ENCODE peak calls at places on chromosomes 2 and 18, in nine cellular contexts. T is NCI-H1092; S is NAMALWA; M is fibroblast of lung; V is CD8-positive, alpha-beta memory T cell; K is substantia nigra; C is HAP-1; B is upper lobe of right lung; O is NCI-H1105 treated with DMSO at 0.1 percent for 48 hours. E is an unnamed sample.
A peak's percentile ranks its signal among the peaks of the same experiment; 100 is the strongest.

GRCh38 chr2:184620367-184620766 is 22.0 kb downstream of the ZNF804A start:
- DNase-seq in S (no peak), B (no peak), M (peak; percentile 45), T (no peak), K (no peak), V (no peak), C (no peak), O (no peak), E (no peak)

GRCh38 chr2:15836134-15836941 is 104.0 kb upstream of the MYCN start:
- DNase-seq in M (no peak), B (no peak), K (no peak), O (no peak), C (no peak), S (no peak), T (no peak), V (no peak), E (no peak)

GRCh38 chr18:5440297-5440696 is 103.5 kb downstream of the EPB41L3 start:
- DNase-seq in M (peak; percentile 53), B (no peak), S (peak; percentile 65), T (no peak), V (no peak), K (no peak), O (no peak), C (no peak), E (no peak)

GRCh38 chr2:157216421-157216965 is 41.0 kb upstream of the GALNT5 start:
- DNase-seq in C (no peak), O (no peak), S (no peak), V (no peak), T (no peak), K (no peak), M (no peak), B (no peak), E (no peak)

GRCh38 chr2:37827911-37828411 is 97.1 kb upstream of the RMDN2 start:
- DNase-seq in K (no peak), T (no peak), S (no peak), V (no peak), M (peak; percentile 64), B (no peak), O (peak; percentile 31), C (no peak), E (no peak)

GRCh38 chr2:11398710-11399109 is 54.3 kb upstream of the ROCK2 start:
- DNase-seq in C (no peak), T (peak; percentile 59), K (no peak), B (peak; percentile 87), M (no peak), O (peak; percentile 69), S (no peak), V (no peak), E (no peak)

GRCh38 chr2:191854385-191855372 is 7.8 kb upstream of the CAVIN2 start:
- DNase-seq in B (no peak), K (no peak), C (peak; percentile 39), S (no peak), T (no peak), V (no peak), M (no peak), O (no peak), E (no peak)

GRCh38 chr18:79509536-79509930 is 113.8 kb downstream of the NFATC1 start:
- DNase-seq in S (no peak), T (no peak), B (peak; percentile 25), C (no peak), V (no peak), M (no peak), O (no peak), K (no peak), E (no peak)

GRCh38 chr18:30094556-30094955 is 948.0 kb downstream of the DSC3 start:
- DNase-seq in M (peak; percentile 32), S (no peak), C (no peak), B (no peak), K (no peak), O (no peak), T (no peak), V (no peak), E (no peak)